ENCODE peak calls at places on chromosome 5, in six cellular contexts. One of them, this sample, is unnamed. For H3K36me3, the result is how much of the 10 kb centered on the place peaks cover.

GRCh38 chr5:173757817-173758216 is 130.3 kb upstream of the CPEB4 start:
- DNase-seq in adrenal gland: peak
- DNase-seq in hepatocyte: no peak
- DNase-seq in body of pancreas: no peak
- DNase-seq in CD8-positive, alpha-beta T cell: no peak
- DNase-seq in SK-N-SH: peak
- DNase-seq in this sample: no peak

GRCh38 chr5:3509290-3509689 is 86.3 kb upstream of the IRX1 start:
- DNase-seq in hepatocyte: no peak
- DNase-seq in CD8-positive, alpha-beta T cell: no peak
- DNase-seq in SK-N-SH: peak
- DNase-seq in body of pancreas: no peak
- DNase-seq in adrenal gland: no peak
- DNase-seq in this sample: no peak

GRCh38 chr5:169717298-169717697 is 80.2 kb downstream of the DOCK2 start:
- DNase-seq in adrenal gland: peak
- DNase-seq in SK-N-SH: no peak
- DNase-seq in body of pancreas: no peak
- DNase-seq in CD8-positive, alpha-beta T cell: no peak
- DNase-seq in hepatocyte: no peak
- DNase-seq in this sample: no peak

GRCh38 chr5:140565024-140565779 is 574 bp downstream of the SLC35A4 start:
- DNase-seq in hepatocyte: no peak
- DNase-seq in CD8-positive, alpha-beta T cell: no peak
- DNase-seq in adrenal gland: peak
- DNase-seq in SK-N-SH: no peak
- DNase-seq in body of pancreas: no peak
- DNase-seq in this sample: no peak

GRCh38 chr5:5104550-5104949 is 35.6 kb upstream of the ADAMTS16 start:
- DNase-seq in body of pancreas: no peak
- DNase-seq in adrenal gland: no peak
- DNase-seq in CD8-positive, alpha-beta T cell: no peak
- DNase-seq in SK-N-SH: no peak
- DNase-seq in hepatocyte: no peak
- DNase-seq in this sample: no peak

GRCh38 chr5:172906888-172907287 is 52.3 kb upstream of the RPL26L1 start:
- DNase-seq in hepatocyte: no peak
- DNase-seq in adrenal gland: no peak
- DNase-seq in body of pancreas: no peak
- DNase-seq in CD8-positive, alpha-beta T cell: no peak
- DNase-seq in SK-N-SH: no peak
- DNase-seq in this sample: no peak

GRCh38 chr5:9112520-9113291 is 433.2 kb downstream of the SEMA5A start:
- DNase-seq in hepatocyte: no peak
- DNase-seq in CD8-positive, alpha-beta T cell: no peak
- DNase-seq in body of pancreas: no peak
- DNase-seq in SK-N-SH: no peak
- DNase-seq in adrenal gland: no peak
- DNase-seq in this sample: no peak

GRCh38 chr5:144484124-144484897 is 313.6 kb downstream of the KCTD16 start:
- DNase-seq in CD8-positive, alpha-beta T cell: no peak
- DNase-seq in adrenal gland: no peak
- DNase-seq in body of pancreas: no peak
- DNase-seq in hepatocyte: peak
- DNase-seq in SK-N-SH: no peak
- DNase-seq in this sample: peak

GRCh38 chr5:146185161-146185560 is 2.7 kb upstream of the LARS1 start:
- DNase-seq in hepatocyte: no peak
- DNase-seq in body of pancreas: no peak
- DNase-seq in CD8-positive, alpha-beta T cell: no peak
- DNase-seq in adrenal gland: no peak
- DNase-seq in SK-N-SH: no peak
- DNase-seq in this sample: no peak

DNA sequence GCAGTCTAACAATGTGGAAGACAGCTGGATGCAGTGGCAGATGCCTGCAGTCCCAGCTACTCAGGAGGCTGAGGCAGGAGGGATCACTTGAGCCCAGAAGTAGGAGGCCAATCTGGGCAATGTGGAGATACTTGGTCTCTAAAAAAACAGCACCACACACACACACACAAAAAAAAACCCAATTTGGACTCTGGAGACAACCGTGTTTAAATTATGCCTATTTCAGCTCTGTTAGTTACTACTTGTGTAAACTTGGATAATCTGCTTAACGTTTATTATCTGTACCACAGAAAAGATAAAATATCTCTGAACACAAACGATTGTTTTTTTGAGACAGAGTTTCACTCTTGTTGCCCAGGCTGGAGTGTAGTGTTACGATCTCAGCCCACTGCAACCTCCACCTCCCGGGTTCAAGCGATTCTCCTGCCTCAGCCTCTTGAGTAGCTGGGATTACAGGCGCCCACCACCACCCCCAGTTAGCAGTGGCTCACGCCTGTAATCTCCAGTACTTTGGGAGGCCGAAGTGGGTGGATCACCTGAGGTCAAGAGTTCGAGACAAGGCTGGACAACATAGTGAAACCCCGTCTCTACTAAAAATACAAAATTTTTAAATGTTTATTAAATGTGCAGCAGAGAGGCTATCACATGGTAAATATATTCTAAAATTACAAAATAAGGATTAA is 17.7 kb downstream of the RAPGEF6 start:
- DNase-seq in adrenal gland: no peak
- DNase-seq in body of pancreas: no peak
- DNase-seq in CD8-positive, alpha-beta T cell: no peak
- DNase-seq in SK-N-SH: no peak
- DNase-seq in hepatocyte: no peak
- DNase-seq in this sample: no peak
- H3K36me3 ChIP-seq in adrenal gland: under half
- H3K36me3 ChIP-seq in body of pancreas: under half
- H3K36me3 ChIP-seq in CD8-positive, alpha-beta T cell: under half
- H3K36me3 ChIP-seq in SK-N-SH: under half
- H3K36me3 ChIP-seq in hepatocyte: under half
- H3K36me3 ChIP-seq in this sample: under half

DNA sequence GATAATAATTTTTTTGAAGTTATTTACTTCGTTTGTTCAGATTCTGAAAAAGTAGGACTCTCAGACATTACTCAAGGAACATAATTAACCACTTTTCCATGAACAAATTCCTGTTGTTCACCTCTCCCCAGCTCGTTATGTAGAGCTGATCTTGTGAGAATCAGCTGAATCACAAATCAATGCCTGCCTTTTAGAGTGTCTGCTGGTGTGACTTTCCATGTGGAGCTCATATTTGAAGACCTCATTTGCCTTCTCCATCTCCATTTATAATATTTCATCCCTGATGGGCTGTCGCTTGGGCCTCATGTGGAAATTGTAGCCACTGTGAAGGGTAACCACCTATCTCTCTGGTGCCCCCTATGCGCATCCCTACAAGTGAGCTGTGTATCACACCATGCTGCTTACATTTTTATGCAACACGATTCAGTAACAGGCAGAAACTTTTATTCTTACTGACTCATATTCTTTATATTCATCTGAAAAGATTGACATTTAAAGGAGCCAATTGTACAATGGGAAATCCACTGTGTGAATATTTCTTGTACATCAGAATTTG is 111.3 kb downstream of the STK32A start:
- DNase-seq in hepatocyte: no peak
- DNase-seq in SK-N-SH: peak
- DNase-seq in CD8-positive, alpha-beta T cell: no peak
- DNase-seq in adrenal gland: no peak
- DNase-seq in body of pancreas: no peak
- DNase-seq in this sample: no peak
- TF ChIP-seq CTCF in hepatocyte: no peak
- TF ChIP-seq CTCF in SK-N-SH: no peak
- TF ChIP-seq CTCF in CD8-positive, alpha-beta T cell: no peak
- TF ChIP-seq CTCF in adrenal gland: no peak
- TF ChIP-seq CTCF in body of pancreas: no peak
- TF ChIP-seq CTCF in this sample: peak

GRCh38 chr5:62374090-62374489 is 29.6 kb downstream of the DIMT1 start:
- DNase-seq in adrenal gland: no peak
- DNase-seq in hepatocyte: no peak
- DNase-seq in SK-N-SH: no peak
- DNase-seq in body of pancreas: no peak
- DNase-seq in CD8-positive, alpha-beta T cell: no peak
- DNase-seq in this sample: no peak

GRCh38 chr5:62376064-62376463 is 27.6 kb downstream of the DIMT1 start:
- DNase-seq in CD8-positive, alpha-beta T cell: no peak
- DNase-seq in hepatocyte: peak
- DNase-seq in body of pancreas: no peak
- DNase-seq in SK-N-SH: no peak
- DNase-seq in adrenal gland: no peak
- DNase-seq in this sample: no peak

GRCh38 chr5:62373382-62373781 is 30.3 kb downstream of the DIMT1 start:
- DNase-seq in CD8-positive, alpha-beta T cell: no peak
- DNase-seq in adrenal gland: no peak
- DNase-seq in SK-N-SH: no peak
- DNase-seq in hepatocyte: no peak
- DNase-seq in body of pancreas: no peak
- DNase-seq in this sample: no peak

GRCh38 chr5:62372600-62372999 is 31.1 kb downstream of the DIMT1 start:
- DNase-seq in hepatocyte: no peak
- DNase-seq in adrenal gland: no peak
- DNase-seq in body of pancreas: no peak
- DNase-seq in SK-N-SH: no peak
- DNase-seq in CD8-positive, alpha-beta T cell: no peak
- DNase-seq in this sample: no peak

DNA sequence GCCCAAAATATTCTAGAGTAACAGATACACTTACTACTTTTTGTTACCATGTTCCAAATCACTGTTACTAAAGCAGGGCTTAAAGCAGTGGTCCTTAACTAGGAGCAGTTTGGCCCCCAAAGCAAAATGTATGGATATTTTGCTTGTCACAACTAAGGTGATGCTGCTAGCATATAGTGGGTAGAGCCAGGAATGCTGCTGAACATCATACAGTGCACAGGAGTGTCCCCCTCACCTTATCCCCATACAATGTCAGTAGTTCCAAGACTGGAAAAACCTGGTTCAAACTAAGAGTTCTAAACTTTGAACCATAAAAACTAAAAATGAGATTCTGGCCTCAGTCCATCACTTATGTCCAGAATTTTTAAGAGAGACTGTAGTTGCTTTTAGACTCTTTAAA is 28.1 kb downstream of the DIMT1 start:
- DNase-seq in hepatocyte: no peak
- DNase-seq in body of pancreas: no peak
- DNase-seq in adrenal gland: no peak
- DNase-seq in SK-N-SH: no peak
- DNase-seq in CD8-positive, alpha-beta T cell: no peak
- DNase-seq in this sample: no peak
- H3K36me3 ChIP-seq in hepatocyte: under half
- H3K36me3 ChIP-seq in body of pancreas: under half
- H3K36me3 ChIP-seq in adrenal gland: under half
- H3K36me3 ChIP-seq in SK-N-SH: half or more
- H3K36me3 ChIP-seq in CD8-positive, alpha-beta T cell: under half
- H3K36me3 ChIP-seq in this sample: under half

DNA sequence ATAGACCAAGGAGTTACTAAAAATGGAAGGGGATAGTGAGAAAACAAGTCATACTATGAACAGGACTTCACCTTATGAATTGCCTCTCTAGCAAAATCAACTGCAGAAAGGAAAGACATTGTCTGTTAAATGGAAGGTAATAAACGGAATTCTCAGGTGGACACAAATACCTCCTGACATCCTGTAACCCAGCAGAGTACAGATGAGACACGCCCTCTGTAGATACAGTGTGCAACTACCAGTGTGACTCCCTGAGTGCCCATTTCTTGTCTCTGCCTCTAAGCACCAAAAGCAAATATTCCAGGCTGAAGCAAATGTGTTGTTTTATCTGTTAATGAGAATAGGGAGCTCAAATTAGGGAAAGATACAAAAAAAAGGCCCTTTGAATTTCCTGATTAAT is 12.2 kb upstream of the PLPP1 start:
- DNase-seq in adrenal gland: no peak
- DNase-seq in SK-N-SH: no peak
- DNase-seq in CD8-positive, alpha-beta T cell: no peak
- DNase-seq in body of pancreas: peak
- DNase-seq in hepatocyte: peak
- DNase-seq in this sample: no peak
- TF ChIP-seq CTCF in adrenal gland: no peak
- TF ChIP-seq CTCF in SK-N-SH: no peak
- TF ChIP-seq CTCF in CD8-positive, alpha-beta T cell: no peak
- TF ChIP-seq CTCF in body of pancreas: peak
- TF ChIP-seq CTCF in hepatocyte: no peak
- TF ChIP-seq CTCF in this sample: no peak

GRCh38 chr5:149261246-149261645 is 10.4 kb upstream of the AFAP1L1 start:
- DNase-seq in hepatocyte: no peak
- DNase-seq in adrenal gland: no peak
- DNase-seq in body of pancreas: no peak
- DNase-seq in SK-N-SH: no peak
- DNase-seq in CD8-positive, alpha-beta T cell: no peak
- DNase-seq in this sample: no peak

GRCh38 chr5:149254506-149254905 is 17.2 kb upstream of the AFAP1L1 start:
- DNase-seq in hepatocyte: peak
- DNase-seq in CD8-positive, alpha-beta T cell: no peak
- DNase-seq in body of pancreas: no peak
- DNase-seq in adrenal gland: no peak
- DNase-seq in SK-N-SH: no peak
- DNase-seq in this sample: no peak

GRCh38 chr5:149260761-149261160 is 10.9 kb upstream of the AFAP1L1 start:
- DNase-seq in body of pancreas: no peak
- DNase-seq in adrenal gland: no peak
- DNase-seq in CD8-positive, alpha-beta T cell: no peak
- DNase-seq in SK-N-SH: no peak
- DNase-seq in hepatocyte: no peak
- DNase-seq in this sample: no peak

GRCh38 chr5:149257875-149258705 is 13.6 kb upstream of the AFAP1L1 start:
- DNase-seq in hepatocyte: no peak
- DNase-seq in adrenal gland: no peak
- DNase-seq in body of pancreas: no peak
- DNase-seq in SK-N-SH: no peak
- DNase-seq in CD8-positive, alpha-beta T cell: no peak
- DNase-seq in this sample: peak

GRCh38 chr5:149256451-149256850 is 15.2 kb upstream of the AFAP1L1 start:
- DNase-seq in body of pancreas: no peak
- DNase-seq in SK-N-SH: no peak
- DNase-seq in CD8-positive, alpha-beta T cell: no peak
- DNase-seq in hepatocyte: no peak
- DNase-seq in adrenal gland: no peak
- DNase-seq in this sample: no peak
- H3K36me3 ChIP-seq in body of pancreas: under half
- H3K36me3 ChIP-seq in SK-N-SH: under half
- H3K36me3 ChIP-seq in CD8-positive, alpha-beta T cell: under half
- H3K36me3 ChIP-seq in hepatocyte: under half
- H3K36me3 ChIP-seq in adrenal gland: under half
- H3K36me3 ChIP-seq in this sample: under half

GRCh38 chr5:135834639-135835529 is at the start of gene SLC25A48:
- DNase-seq in SK-N-SH: peak
- DNase-seq in CD8-positive, alpha-beta T cell: no peak
- DNase-seq in hepatocyte: peak
- DNase-seq in adrenal gland: peak
- DNase-seq in body of pancreas: peak
- DNase-seq in this sample: no peak
- TF ChIP-seq CTCF in SK-N-SH: peak
- TF ChIP-seq CTCF in CD8-positive, alpha-beta T cell: no peak
- TF ChIP-seq CTCF in hepatocyte: peak
- TF ChIP-seq CTCF in adrenal gland: peak
- TF ChIP-seq CTCF in body of pancreas: peak
- TF ChIP-seq CTCF in this sample: no peak